ENCODE peak calls at places on chromosomes 1 and 21, in four cellular contexts. T is Peyer's patch, K is A549, A is stomach. C is an unnamed sample.

GRCh38 chr1:218772575-218772974 is 401.1 kb upstream of the LYPLAL1 start:
- DNase-seq in K (no peak), A (no peak), T (no peak), C (no peak)

GRCh38 chr1:216314369-216315095 is 108.7 kb downstream of the USH2A start:
- DNase-seq in K (no peak), T (no peak), A (no peak), C (no peak)

GRCh38 chr21:38938343-38938742 is 132.6 kb downstream of the ETS2 start:
- DNase-seq in A (no peak), T (peak; percentile 45), K (no peak), C (no peak)

GRCh38 chr1:26538480-26539412 is 9.2 kb downstream of the RPS6KA1 start:
- DNase-seq in A (peak; percentile 58), T (peak; percentile 74), K (peak; percentile 51), C (no peak)

GRCh38 chr1:3846521-3846920 is 10.5 kb downstream of the CEP104 start:
- DNase-seq in K (no peak), A (no peak), T (no peak), C (no peak)

GRCh38 chr1:48687271-48688045 is 89.2 kb downstream of the BEND5 start:
- DNase-seq in K (no peak), T (no peak), A (no peak), C (no peak)

GRCh38 chr1:3788756-3789420 is 7.4 kb downstream of the LRRC47 start:
- DNase-seq in T (no peak), A (no peak), K (no peak), C (no peak)

GRCh38 chr1:43987159-43988022 is 4.0 kb upstream of the CCDC24 start:
- DNase-seq in A (no peak), T (no peak), K (no peak), C (no peak)

GRCh38 chr1:89503690-89504089 is 20.9 kb upstream of the LRRC8B start:
- DNase-seq in T (no peak), A (no peak), K (no peak), C (no peak)

GRCh38 chr1:67306547-67306946 is 1.1 kb upstream of the IL12RB2 start:
- DNase-seq in K (no peak), T (no peak), A (no peak), C (no peak)

GRCh38 chr1:67307251-67308060 is at the start of gene IL12RB2:
- DNase-seq in K (no peak), A (peak; percentile 27), T (peak; percentile 68), C (no peak)

GRCh38 chr1:67304023-67304422 is 3.6 kb upstream of the IL12RB2 start:
- DNase-seq in T (no peak), K (no peak), A (no peak), C (no peak)

GRCh38 chr1:67312630-67313029 is 5.0 kb downstream of the IL12RB2 start:
- DNase-seq in K (no peak), T (no peak), A (no peak), C (no peak)

GRCh38 chr1:67308136-67308535 is 463 bp downstream of the IL12RB2 start:
- DNase-seq in K (no peak), T (no peak), A (no peak), C (no peak)
- H3K4me1 ChIP-seq in K (no peaks in the 10 kb centered on the region), T (peaks cover 13% of the 10 kb centered on the region), A (peaks cover 13% of the 10 kb centered on the region), C (peaks cover 12% of the 10 kb centered on the region)

GRCh38 chr21:45363921-45364463 is 41.0 kb upstream of the COL18A1 start:
- DNase-seq in T (peak; percentile 77), A (peak; percentile 74), K (peak; percentile 86), C (peak; percentile 97)
- TF ChIP-seq POLR2A in T (no peak), A (no peak), K (no peak), C (no peak)

GRCh38 chr1:248825909-248826760 is at the start of gene SH3BP5L:
- DNase-seq in T (peak; percentile 96), A (peak; percentile 90), K (peak; percentile 98), C (peak; percentile 97)
- H3K4me1 ChIP-seq in T (peaks cover 51% of the 10 kb centered on the region), A (peaks cover 54% of the 10 kb centered on the region), K (peaks cover 59% of the 10 kb centered on the region), C (peaks cover 53% of the 10 kb centered on the region)

GRCh38 chr1:77682442-77683141 is at the start of gene ZZZ3:
- DNase-seq in T (peak; percentile 98), K (peak; percentile 59), A (peak; percentile 92), C (peak; percentile 97)
- TF ChIP-seq POLR2A in T (peak; percentile 18), K (peak; percentile 32), A (no peak), C (no peak)